ENCODE peak calls at places on chromosomes 12 and 14, in eight cellular contexts. U, K, T, Z, W, O, S and F are unnamed samples.

GRCh38 chr14:89493877-89494634 is 77.0 kb upstream of the FOXN3 start:
- DNase-seq in U (no peak), K (no peak), T (no peak), Z (no peak), W (no peak), O (no peak), S (no peak), F (no peak)

GRCh38 chr12:89384050-89384749 is 31.9 kb upstream of the DUSP6 start:
- DNase-seq in U (peak; percentile 63), K (peak; percentile 90), T (peak; percentile 55), Z (peak; percentile 92), W (peak; percentile 63), O (no peak), S (no peak), F (peak; percentile 54)

GRCh38 chr12:58741226-58741625 is 179.1 kb downstream of the LRIG3 start:
- DNase-seq in U (no peak), K (no peak), T (no peak), Z (no peak), W (no peak), O (no peak), S (no peak), F (no peak)

GRCh38 chr12:57740656-57741412 is 2.3 kb upstream of the AGAP2 start:
- DNase-seq in U (no peak), K (peak; percentile 84), T (peak; percentile 20), Z (no peak), W (no peak), O (no peak), S (no peak), F (no peak)

GRCh38 chr12:101832030-101832429 is 1.3 kb upstream of the GNPTAB start:
- DNase-seq in U (no peak), K (no peak), T (no peak), Z (no peak), W (no peak), O (no peak), S (no peak), F (no peak)

GRCh38 chr12:67650528-67651379 is 2.2 kb downstream of the DYRK2 start:
- DNase-seq in U (no peak), K (peak; percentile 25), T (peak; percentile 7), Z (no peak), W (no peak), O (no peak), S (peak; percentile 6), F (no peak)

GRCh38 chr12:14366211-14366762 is 805 bp downstream of the ATF7IP start:
- DNase-seq in U (no peak), K (peak; percentile 53), T (no peak), Z (peak; percentile 40), W (no peak), O (no peak), S (no peak), F (no peak)

GRCh38 chr14:61420326-61420725 is 98.9 kb downstream of the PRKCH start:
- DNase-seq in U (no peak), K (no peak), T (peak; percentile 43), Z (peak; percentile 5), W (no peak), O (no peak), S (no peak), F (no peak)

GRCh38 chr14:74510955-74511354 is 17.4 kb downstream of the ISCA2 start:
- DNase-seq in U (no peak), K (no peak), T (peak; percentile 15), Z (peak; percentile 81), W (no peak), O (no peak), S (no peak), F (no peak)

GRCh38 chr12:38895446-38895845 is 9.9 kb downstream of the CPNE8 start:
- DNase-seq in U (no peak), K (no peak), T (peak; percentile 57), Z (no peak), W (no peak), O (no peak), S (no peak), F (no peak)

GRCh38 chr12:96375841-96376249 is 24.4 kb downstream of the CDK17 start:
- DNase-seq in U (no peak), K (no peak), T (peak; percentile 89), Z (no peak), W (no peak), O (no peak), S (no peak), F (no peak)

GRCh38 chr12:124007356-124007755 is 34.3 kb downstream of the ZNF664 start:
- DNase-seq in U (no peak), K (no peak), T (no peak), Z (no peak), W (no peak), O (no peak), S (no peak), F (no peak)

GRCh38 chr12:1865284-1865866 is 45.0 kb downstream of the LRTM2 start:
- DNase-seq in U (no peak), K (no peak), T (no peak), Z (no peak), W (peak; percentile 70), O (no peak), S (no peak), F (no peak)

GRCh38 chr14:88233915-88234314 is 89.2 kb downstream of the KCNK10 start:
- DNase-seq in U (no peak), K (peak; percentile 29), T (peak; percentile 9), Z (no peak), W (peak; percentile 15), O (no peak), S (no peak), F (no peak)

GRCh38 chr14:56224179-56224578 is 106.0 kb downstream of the PELI2 start:
- DNase-seq in U (no peak), K (no peak), T (no peak), Z (no peak), W (no peak), O (no peak), S (no peak), F (no peak)

GRCh38 chr12:64452559-64453329 is 824 bp downstream of the TBK1 start:
- DNase-seq in U (no peak), K (peak; percentile 72), T (peak; percentile 85), Z (peak; percentile 90), W (no peak), O (no peak), S (peak; percentile 46), F (no peak)

GRCh38 chr12:125340791-125341190 is 275.6 kb downstream of the AACS start:
- DNase-seq in U (no peak), K (peak; percentile 9), T (peak; percentile 13), Z (peak; percentile 52), W (no peak), O (no peak), S (no peak), F (no peak)

GRCh38 chr14:78029471-78030372 is 140.5 kb upstream of the NRXN3 start:
- DNase-seq in U (no peak), K (no peak), T (no peak), Z (no peak), W (no peak), O (no peak), S (no peak), F (no peak)

GRCh38 chr14:44494125-44494524 is 13.0 kb downstream of the FSCB start:
- DNase-seq in U (no peak), K (no peak), T (no peak), Z (no peak), W (no peak), O (no peak), S (no peak), F (no peak)

GRCh38 chr14:99318091-99318958 is 46.3 kb upstream of the BCL11B start:
- DNase-seq in U (no peak), K (no peak), T (no peak), Z (no peak), W (no peak), O (no peak), S (no peak), F (no peak)

DNA sequence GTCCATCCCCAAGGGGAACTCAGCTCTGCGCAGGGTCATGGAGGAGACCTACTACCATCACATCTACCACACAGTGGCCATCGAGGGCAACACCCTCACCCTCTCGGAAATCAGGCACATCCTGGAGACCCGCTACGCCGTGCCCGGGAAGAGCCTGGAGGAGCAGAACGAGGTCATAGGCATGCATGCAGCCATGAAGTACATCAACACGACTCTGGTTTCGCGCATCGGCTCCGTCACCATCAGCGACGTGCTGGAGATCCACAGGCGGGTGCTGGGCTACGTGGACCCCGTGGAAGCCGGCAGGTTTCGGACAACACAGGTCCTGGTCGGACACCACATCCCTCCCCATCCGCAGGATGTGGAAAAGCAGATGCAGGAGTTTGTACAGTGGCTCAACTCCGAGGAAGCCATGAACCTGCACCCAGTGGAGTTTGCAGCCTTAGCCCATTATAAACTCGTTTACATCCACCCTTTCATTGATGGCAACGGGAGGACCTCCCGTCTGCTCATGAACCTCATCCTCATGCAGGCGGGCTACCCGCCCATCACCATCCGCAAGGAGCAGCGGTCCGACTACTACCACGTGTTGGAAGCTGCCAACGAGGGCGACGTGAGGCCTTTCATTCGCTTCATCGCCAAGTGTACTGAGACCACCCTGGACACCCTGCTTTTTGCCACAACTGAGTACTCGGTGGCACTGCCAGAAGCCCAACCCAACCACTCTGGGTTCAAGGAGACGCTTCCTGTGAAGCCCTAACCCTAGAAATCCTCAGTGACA is 3.8 kb downstream of the FICD start:
- DNase-seq in U (no peak), K (no peak), T (no peak), Z (no peak), W (no peak), O (no peak), S (no peak), F (no peak)
- TF ChIP-seq POLR2A in U (no peak), K (no peak), T (no peak), Z (no peak), W (no peak), O (no peak), S (no peak), F (no peak)

GRCh38 chr14:49767473-49768300 is at the start of gene KLHDC2:
- DNase-seq in U (peak; percentile 84), K (peak; percentile 93), T (peak; percentile 88), Z (peak; percentile 88), W (peak; percentile 91), O (peak; percentile 39), S (peak; percentile 65), F (peak; percentile 87)
- TF ChIP-seq POLR2A in U (peak; percentile 96), K (peak; percentile 71), T (peak; percentile 81), Z (peak; percentile 91), W (peak; percentile 62), O (peak; percentile 98), S (peak; percentile 80), F (peak; percentile 32)

GRCh38 chr12:6493580-6494350 is at the start of gene NCAPD2:
- DNase-seq in U (peak; percentile 92), K (peak; percentile 97), T (peak; percentile 98), Z (peak; percentile 93), W (peak; percentile 98), O (peak; percentile 82), S (peak; percentile 90), F (peak; percentile 95)
- TF ChIP-seq POLR2A in U (peak; percentile 35), K (peak; percentile 46), T (no peak), Z (peak; percentile 93), W (no peak), O (no peak), S (peak; percentile 69), F (no peak)

DNA sequence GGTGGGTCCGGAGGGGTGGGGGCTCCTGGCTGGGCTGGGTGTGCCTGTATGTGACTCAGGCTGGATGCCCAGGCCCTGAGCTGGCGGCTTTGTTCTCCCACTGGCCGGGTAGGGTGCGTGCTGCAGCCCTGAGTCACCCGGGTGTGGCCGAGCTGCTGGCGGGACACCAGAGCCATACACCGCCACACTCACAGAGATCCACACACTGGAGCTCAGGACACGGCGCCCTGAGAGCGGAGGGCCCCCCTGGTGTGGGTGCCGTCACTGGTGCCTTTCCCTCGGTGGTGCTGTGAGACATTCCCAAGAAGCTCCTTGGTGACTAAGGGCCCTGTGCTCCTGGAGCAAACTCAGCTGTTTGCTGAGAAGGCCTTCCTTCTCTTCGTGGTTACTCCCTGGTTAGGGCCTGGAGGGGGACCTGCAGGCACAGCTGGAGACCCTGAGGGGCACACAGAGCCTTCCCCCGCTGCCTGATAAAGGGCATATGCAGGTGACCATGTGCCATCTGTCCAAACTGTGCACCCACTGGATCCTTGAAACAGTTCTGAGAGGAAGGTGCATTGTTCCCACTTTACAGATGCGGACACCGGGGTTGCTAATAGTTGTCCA is 44.3 kb downstream of the KRT80 start:
- DNase-seq in U (peak; percentile 87), K (peak; percentile 69), T (peak; percentile 91), Z (peak; percentile 99), W (peak; percentile 81), O (peak; percentile 56), S (peak; percentile 96), F (peak; percentile 98)
- TF ChIP-seq POLR2A in U (peak; percentile 54), K (no peak), T (peak; percentile 65), Z (peak; percentile 31), W (no peak), O (peak; percentile 61), S (no peak), F (peak; percentile 58)